ENCODE peak calls at places on chromosome 1, in ten cellular contexts. P, E, S, Y, X, C, Z, A, H and M are unnamed samples.
A peak's percentile ranks its signal among the peaks of the same experiment; 100 is the strongest.

GRCh38 chr1:150528997-150529396 is 13.4 kb downstream of the FALEC start:
- DNase-seq in S (no peak), P (no peak), E (no peak), H (no peak), Y (no peak), X (no peak), A (no peak), C (no peak), Z (peak; percentile 15), M (no peak)

GRCh38 chr1:41501581-41501980 is 17.1 kb upstream of the EDN2 start:
- DNase-seq in A (no peak), S (no peak), Z (no peak), X (no peak), E (peak; percentile 55), Y (no peak), P (no peak), C (no peak), H (peak; percentile 78), M (no peak)

GRCh38 chr1:181503130-181503810 is 20.0 kb downstream of the CACNA1E start:
- DNase-seq in A (no peak), H (no peak), Z (no peak), E (no peak), P (no peak), C (no peak), X (no peak), Y (no peak), S (no peak), M (no peak)

GRCh38 chr1:3429766-3430165 is 24.7 kb upstream of the ARHGEF16 start:
- DNase-seq in X (no peak), H (no peak), A (no peak), E (no peak), C (no peak), Y (no peak), Z (peak; percentile 41), S (no peak), P (no peak), M (no peak)

GRCh38 chr1:186511761-186512637 is 51.1 kb upstream of the PDC start:
- DNase-seq in E (no peak), Y (no peak), P (no peak), Z (peak; percentile 39), H (peak; percentile 46), X (peak; percentile 74), C (no peak), S (no peak), A (peak; percentile 4), M (no peak)

GRCh38 chr1:57637155-57637554 is 213.3 kb upstream of the DAB1 start:
- DNase-seq in P (no peak), C (no peak), X (no peak), H (no peak), Y (no peak), Z (no peak), E (no peak), A (no peak), S (no peak), M (no peak)

GRCh38 chr1:59605761-59606160 is 209.0 kb upstream of the HOOK1 start:
- DNase-seq in S (no peak), A (no peak), X (no peak), C (no peak), E (no peak), Y (no peak), Z (no peak), P (no peak), H (peak; percentile 35), M (peak; percentile 86)

GRCh38 chr1:147493349-147493748 is 48.0 kb upstream of the BCL9 start:
- DNase-seq in H (no peak), Y (no peak), A (no peak), E (no peak), C (no peak), P (no peak), Z (no peak), S (no peak), X (no peak), M (no peak)

GRCh38 chr1:43978264-43978550 is 803 bp upstream of the B4GALT2 start:
- DNase-seq in X (no peak), C (no peak), A (no peak), P (no peak), Y (no peak), Z (peak; percentile 39), E (no peak), S (no peak), H (no peak), M (no peak)

GRCh38 chr1:42937141-42937696 is 21.4 kb downstream of the SLC2A1 start:
- DNase-seq in A (no peak), Z (no peak), H (peak; percentile 92), Y (no peak), S (no peak), X (peak; percentile 87), E (no peak), C (peak; percentile 54), P (no peak), M (no peak)

GRCh38 chr1:55021965-55022546 is 17.3 kb upstream of the PCSK9 start:
- DNase-seq in C (peak; percentile 88), Z (peak; percentile 86), Y (peak; percentile 97), S (peak; percentile 99), X (peak; percentile 87), E (peak; percentile 88), A (peak; percentile 43), P (peak; percentile 81), H (peak; percentile 96), M (peak; percentile 94)

GRCh38 chr1:177170756-177171535 is at the start of gene BRINP2:
- DNase-seq in Z (no peak), X (peak; percentile 46), C (peak; percentile 29), E (peak; percentile 70), Y (peak; percentile 93), P (peak; percentile 5), A (no peak), H (peak; percentile 75), S (peak; percentile 65), M (no peak)